ENCODE peak calls at places on chromosomes 16 and 17, in four cellular contexts. One of them, this sample, is unnamed.

GRCh38 chr16:2702871-2703745 is 16.9 kb downstream of the PRSS27 start:
- DNase-seq in CD4-positive, alpha-beta T cell: no peak
- DNase-seq in NCI-H345: no peak
- DNase-seq in cardiac fibroblast: no peak
- DNase-seq in this sample: no peak

GRCh38 chr17:78432226-78432894 is 53.9 kb downstream of the PGS1 start:
- DNase-seq in CD4-positive, alpha-beta T cell: no peak
- DNase-seq in NCI-H345: no peak
- DNase-seq in cardiac fibroblast: no peak
- DNase-seq in this sample: no peak

GRCh38 chr17:83062011-83062817 is 17.2 kb upstream of the METRNL start:
- DNase-seq in CD4-positive, alpha-beta T cell: no peak
- DNase-seq in NCI-H345: no peak
- DNase-seq in cardiac fibroblast: no peak
- DNase-seq in this sample: no peak

GRCh38 chr17:2926019-2926650 is 129.9 kb downstream of the RAP1GAP2 start:
- DNase-seq in CD4-positive, alpha-beta T cell: no peak
- DNase-seq in NCI-H345: no peak
- DNase-seq in cardiac fibroblast: peak; percentile 22
- DNase-seq in this sample: no peak

GRCh38 chr16:8720080-8720966 is 45.9 kb downstream of the ABAT start:
- DNase-seq in CD4-positive, alpha-beta T cell: no peak
- DNase-seq in NCI-H345: peak; percentile 90
- DNase-seq in cardiac fibroblast: no peak
- DNase-seq in this sample: no peak

GRCh38 chr17:6455321-6455705 is 11.1 kb downstream of the PIMREG start:
- DNase-seq in CD4-positive, alpha-beta T cell: peak; percentile 13
- DNase-seq in NCI-H345: no peak
- DNase-seq in cardiac fibroblast: peak; percentile 35
- DNase-seq in this sample: peak; percentile 46

GRCh38 chr17:79005063-79005861 is 4.3 kb downstream of the CANT1 start:
- DNase-seq in CD4-positive, alpha-beta T cell: no peak
- DNase-seq in NCI-H345: peak; percentile 95
- DNase-seq in cardiac fibroblast: no peak
- DNase-seq in this sample: no peak

GRCh38 chr17:65174974-65175373 is 37.8 kb downstream of the RGS9 start:
- DNase-seq in CD4-positive, alpha-beta T cell: no peak
- DNase-seq in NCI-H345: no peak
- DNase-seq in cardiac fibroblast: no peak
- DNase-seq in this sample: no peak

GRCh38 chr17:6542577-6542976 is 13.8 kb downstream of the PITPNM3 start:
- DNase-seq in CD4-positive, alpha-beta T cell: no peak
- DNase-seq in NCI-H345: no peak
- DNase-seq in cardiac fibroblast: no peak
- DNase-seq in this sample: no peak

GRCh38 chr16:89701425-89702406 is at the start of gene SPATA2L:
- DNase-seq in CD4-positive, alpha-beta T cell: peak; percentile 96
- DNase-seq in NCI-H345: peak; percentile 95
- DNase-seq in cardiac fibroblast: peak; percentile 86
- DNase-seq in this sample: peak; percentile 82

GRCh38 chr16:69340095-69340644 is 598 bp downstream of the NIP7 start:
- DNase-seq in CD4-positive, alpha-beta T cell: no peak
- DNase-seq in NCI-H345: no peak
- DNase-seq in cardiac fibroblast: peak; percentile 23
- DNase-seq in this sample: peak; percentile 25

GRCh38 chr17:2853722-2854580 is 57.7 kb downstream of the RAP1GAP2 start:
- DNase-seq in CD4-positive, alpha-beta T cell: no peak
- DNase-seq in NCI-H345: peak; percentile 38
- DNase-seq in cardiac fibroblast: no peak
- DNase-seq in this sample: no peak

GRCh38 chr17:60393840-60394529 is 2.1 kb upstream of the USP32 start:
- DNase-seq in CD4-positive, alpha-beta T cell: no peak
- DNase-seq in NCI-H345: no peak
- DNase-seq in cardiac fibroblast: no peak
- DNase-seq in this sample: no peak

GRCh38 chr16:53435066-53435688 is 906 bp downstream of the RBL2 start:
- DNase-seq in CD4-positive, alpha-beta T cell: peak; percentile 46
- DNase-seq in NCI-H345: peak; percentile 60
- DNase-seq in cardiac fibroblast: peak; percentile 91
- DNase-seq in this sample: peak; percentile 86

GRCh38 chr16:54822502-54823291 is 108.0 kb upstream of the IRX5 start:
- DNase-seq in CD4-positive, alpha-beta T cell: no peak
- DNase-seq in NCI-H345: no peak
- DNase-seq in cardiac fibroblast: no peak
- DNase-seq in this sample: peak; percentile 25

GRCh38 chr16:17160285-17160854 is 310.4 kb downstream of the XYLT1 start:
- DNase-seq in CD4-positive, alpha-beta T cell: no peak
- DNase-seq in NCI-H345: no peak
- DNase-seq in cardiac fibroblast: no peak
- DNase-seq in this sample: no peak

GRCh38 chr17:2688351-2689342 is 22.9 kb downstream of the CLUH start:
- DNase-seq in CD4-positive, alpha-beta T cell: no peak
- DNase-seq in NCI-H345: peak; percentile 8
- DNase-seq in cardiac fibroblast: no peak
- DNase-seq in this sample: peak; percentile 36

GRCh38 chr16:65375651-65376050 is 253.8 kb upstream of the CDH11 start:
- DNase-seq in CD4-positive, alpha-beta T cell: no peak
- DNase-seq in NCI-H345: no peak
- DNase-seq in cardiac fibroblast: no peak
- DNase-seq in this sample: no peak